ENCODE peak calls at places on chromosomes 2 and 18, in six cellular contexts. N is HepG2, F is HCT116, E is right lobe of liver, J is heart left ventricle, L is A549. S is an unnamed sample.

GRCh38 chr2:100818003-100818605 is 1.8 kb upstream of the NPAS2 start:
- ATAC-seq in N (no peak), F (peak), E (peak), J (no peak), L (no peak), S (peak)

GRCh38 chr2:225773143-225773542 is 373.6 kb downstream of the NYAP2 start:
- ATAC-seq in N (no peak), F (no peak), E (no peak), J (no peak), L (no peak), S (no peak)

GRCh38 chr2:226176298-226176984 is 623.2 kb downstream of the IRS1 start:
- ATAC-seq in N (peak), F (no peak), E (no peak), J (no peak), L (no peak), S (no peak)

GRCh38 chr2:238105506-238106338 is 5.6 kb downstream of the ESPNL start:
- ATAC-seq in N (no peak), F (peak), E (no peak), J (no peak), L (no peak), S (no peak)

GRCh38 chr2:179584760-179585159 is 276.7 kb downstream of the ZNF385B start:
- ATAC-seq in N (no peak), F (no peak), E (peak), J (no peak), L (no peak), S (no peak)

GRCh38 chr2:232027530-232027929 is 66.0 kb downstream of the DIS3L2 start:
- ATAC-seq in N (no peak), F (no peak), E (no peak), J (no peak), L (no peak), S (no peak)

GRCh38 chr2:172094319-172095145 is 8.2 kb downstream of the DLX2 start:
- ATAC-seq in N (peak), F (peak), E (peak), J (no peak), L (peak), S (no peak)

GRCh38 chr2:73851274-73851673 is 22.5 kb downstream of the STAMBP start:
- ATAC-seq in N (peak), F (peak), E (no peak), J (no peak), L (peak), S (no peak)

GRCh38 chr2:151651274-151651673 is 83.0 kb downstream of the NEB start:
- ATAC-seq in N (no peak), F (no peak), E (no peak), J (no peak), L (no peak), S (no peak)

GRCh38 chr18:56256659-56257058 is 381.7 kb downstream of the TXNL1 start:
- ATAC-seq in N (no peak), F (no peak), E (no peak), J (no peak), L (no peak), S (no peak)

GRCh38 chr2:46988733-46989481 is 73.3 kb upstream of the MCFD2 start:
- ATAC-seq in N (peak), F (no peak), E (peak), J (peak), L (no peak), S (no peak)

GRCh38 chr2:113877651-113878594 is 12.0 kb upstream of the ACTR3 start:
- ATAC-seq in N (peak), F (peak), E (peak), J (peak), L (peak), S (no peak)

GRCh38 chr2:144508162-144508765 is 11.7 kb downstream of the ZEB2 start:
- ATAC-seq in N (no peak), F (no peak), E (peak), J (no peak), L (no peak), S (no peak)

GRCh38 chr2:65136253-65136652 is 6.3 kb upstream of the RAB1A start:
- ATAC-seq in N (peak), F (no peak), E (peak), J (no peak), L (no peak), S (no peak)

GRCh38 chr2:10462178-10463083 is 14.3 kb upstream of the ODC1 start:
- ATAC-seq in N (no peak), F (peak), E (no peak), J (no peak), L (no peak), S (no peak)

GRCh38 chr2:228771306-228771705 is 499.8 kb downstream of the PID1 start:
- ATAC-seq in N (no peak), F (no peak), E (no peak), J (no peak), L (no peak), S (peak)

GRCh38 chr18:56321470-56321869 is 316.9 kb downstream of the TXNL1 start:
- ATAC-seq in N (no peak), F (no peak), E (peak), J (peak), L (no peak), S (no peak)

GRCh38 chr2:25309402-25309801 is 32.3 kb downstream of the DNMT3A start:
- ATAC-seq in N (peak), F (peak), E (peak), J (no peak), L (peak), S (no peak)

GRCh38 chr18:39742015-39742466 is 2176.4 kb upstream of the CELF4 start:
- ATAC-seq in N (no peak), F (no peak), E (no peak), J (no peak), L (no peak), S (no peak)

GRCh38 chr2:182391443-182391842 is 35.4 kb downstream of the PDE1A start:
- ATAC-seq in N (no peak), F (no peak), E (no peak), J (no peak), L (no peak), S (no peak)

GRCh38 chr18:24315170-24315569 is 82.5 kb downstream of the OSBPL1A start:
- ATAC-seq in N (no peak), F (no peak), E (no peak), J (no peak), L (no peak), S (no peak)

GRCh38 chr2:211049321-211050018 is 493.1 kb downstream of the CPS1 start:
- ATAC-seq in N (no peak), F (no peak), E (no peak), J (no peak), L (no peak), S (no peak)

GRCh38 chr2:143471550-143471949 is 342.3 kb downstream of the ARHGAP15 start:
- ATAC-seq in N (no peak), F (no peak), E (no peak), J (no peak), L (no peak), S (no peak)

GRCh38 chr2:109612991-109613921 is 510 bp downstream of the SEPTIN10 start:
- ATAC-seq in N (peak), F (peak), E (peak), J (no peak), L (peak), S (peak)

GRCh38 chr2:232488097-232488711 is 570 bp upstream of the ECEL1 start:
- ATAC-seq in N (peak), F (peak), E (no peak), J (no peak), L (peak), S (no peak)

GRCh38 chr2:43776317-43776716 is 2.5 kb downstream of the DYNC2LI1 start:
- ATAC-seq in N (no peak), F (no peak), E (no peak), J (no peak), L (no peak), S (no peak)

GRCh38 chr2:43777306-43777926 is 3.6 kb downstream of the DYNC2LI1 start:
- ATAC-seq in N (no peak), F (no peak), E (no peak), J (no peak), L (no peak), S (no peak)

GRCh38 chr2:43778233-43778632 is 4.4 kb downstream of the DYNC2LI1 start:
- ATAC-seq in N (no peak), F (no peak), E (no peak), J (no peak), L (no peak), S (no peak)

GRCh38 chr2:43774617-43775016 is 778 bp downstream of the DYNC2LI1 start:
- ATAC-seq in N (peak), F (no peak), E (peak), J (no peak), L (peak), S (no peak)

GRCh38 chr2:43773876-43774613 is at the start of gene DYNC2LI1:
- ATAC-seq in N (peak), F (peak), E (peak), J (peak), L (peak), S (peak)
- TF ChIP-seq POLR2A in N (peak), F (peak), E (no peak), J (no peak), L (peak), S (peak)

GRCh38 chr18:23142285-23142929 is 7.1 kb downstream of the CABLES1 start:
- ATAC-seq in N (peak), F (peak), E (peak), J (no peak), L (no peak), S (no peak)

GRCh38 chr18:23143871-23144270 is 8.6 kb downstream of the CABLES1 start:
- ATAC-seq in N (peak), F (peak), E (no peak), J (no peak), L (no peak), S (peak)

GRCh38 chr18:23144628-23145027 is 9.3 kb downstream of the CABLES1 start:
- ATAC-seq in N (no peak), F (no peak), E (no peak), J (no peak), L (no peak), S (no peak)

GRCh38 chr18:23141022-23141999 is 6.0 kb downstream of the CABLES1 start:
- ATAC-seq in N (peak), F (no peak), E (peak), J (no peak), L (no peak), S (no peak)

DNA sequence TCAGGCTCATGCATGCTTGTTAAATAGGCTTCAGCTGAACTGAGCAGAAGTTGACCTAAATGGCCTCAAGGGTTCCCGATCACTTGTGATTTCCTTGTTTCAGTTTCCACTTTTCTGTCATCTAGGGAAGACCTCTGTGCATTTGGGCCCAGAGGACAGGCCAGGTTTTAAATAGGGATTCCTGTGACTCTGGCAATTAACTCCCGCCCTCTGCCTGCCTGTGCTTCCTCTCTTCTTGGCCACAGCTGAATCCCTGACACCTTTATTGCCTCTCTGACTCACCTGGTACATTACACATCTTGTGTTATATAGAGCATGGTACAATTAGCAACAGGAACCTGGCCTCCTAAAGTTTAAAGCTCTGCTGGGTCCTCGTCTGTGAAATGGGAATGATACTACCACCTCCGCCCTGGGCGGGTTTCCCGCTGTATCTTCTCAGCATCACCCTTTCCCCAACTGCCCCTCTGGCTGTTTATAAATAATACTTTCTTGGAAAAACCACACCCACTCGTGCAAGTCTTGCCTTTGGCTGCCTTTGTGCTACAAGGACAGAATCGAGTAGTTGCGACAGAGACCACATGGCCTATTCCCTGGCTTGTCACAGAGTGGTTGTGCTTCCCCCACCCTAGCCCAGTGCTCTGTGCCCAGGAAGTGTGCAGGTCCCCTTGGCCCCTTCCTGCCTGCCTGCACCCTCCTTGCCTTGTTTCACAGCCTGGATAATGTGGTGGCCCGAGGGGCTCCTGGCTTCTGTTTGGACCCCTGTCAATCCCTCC is 8.0 kb downstream of the CABLES1 start:
- ATAC-seq in N (no peak), F (peak), E (peak), J (no peak), L (peak), S (peak)
- TF ChIP-seq POLR2A in N (no peak), F (no peak), E (no peak), J (no peak), L (no peak), S (no peak)

GRCh38 chr2:75527676-75528075 is 33.1 kb downstream of the EVA1A start:
- ATAC-seq in N (no peak), F (no peak), E (no peak), J (no peak), L (no peak), S (no peak)

GRCh38 chr2:75525434-75526308 is 35.1 kb downstream of the EVA1A start:
- ATAC-seq in N (no peak), F (no peak), E (no peak), J (no peak), L (no peak), S (no peak)

GRCh38 chr2:75526842-75527241 is 33.9 kb downstream of the EVA1A start:
- ATAC-seq in N (no peak), F (no peak), E (no peak), J (no peak), L (no peak), S (no peak)

GRCh38 chr2:75524276-75524911 is 36.3 kb downstream of the EVA1A start:
- ATAC-seq in N (no peak), F (no peak), E (no peak), J (no peak), L (no peak), S (no peak)

DNA sequence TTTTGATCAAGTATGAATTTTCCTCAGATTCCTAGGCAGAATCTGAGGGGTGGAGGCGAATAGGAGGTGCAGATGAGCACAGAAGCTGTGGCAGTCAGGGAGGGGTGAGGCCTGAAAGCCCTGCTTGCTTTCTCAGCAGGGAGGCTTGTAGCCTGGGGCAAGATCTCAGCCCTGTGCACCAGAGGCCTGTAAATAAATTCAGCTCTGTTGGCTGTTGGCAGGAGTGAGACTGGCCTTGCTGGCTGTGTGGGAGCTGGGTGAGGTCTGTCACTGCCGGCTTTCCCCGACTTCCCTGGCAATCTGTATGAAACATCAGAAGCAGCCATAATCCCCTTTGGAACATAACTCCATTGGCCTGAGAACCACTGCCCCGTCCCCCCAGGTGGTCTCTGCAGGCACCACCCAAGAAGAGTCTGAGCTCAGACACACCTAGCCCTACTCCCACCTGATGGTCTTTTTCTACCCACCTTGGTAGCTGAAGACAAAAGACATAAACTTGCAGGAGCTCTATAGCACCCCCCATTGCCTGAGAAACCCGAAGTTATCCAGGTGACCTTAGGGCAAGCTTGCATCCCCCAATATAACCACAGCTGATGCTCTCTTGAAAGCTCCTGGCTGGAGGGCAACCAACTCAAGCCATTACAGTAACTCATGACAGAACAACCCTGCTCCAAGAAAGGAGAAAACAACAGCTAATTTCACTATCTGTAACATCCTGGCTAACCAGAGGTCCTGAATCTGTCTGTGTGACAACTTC is 32.3 kb downstream of the EVA1A start:
- ATAC-seq in N (no peak), F (no peak), E (peak), J (no peak), L (no peak), S (no peak)
- TF ChIP-seq POLR2A in N (no peak), F (no peak), E (no peak), J (no peak), L (no peak), S (no peak)

GRCh38 chr2:173254659-173255058 is 100.0 kb upstream of the CDCA7 start:
- ATAC-seq in N (no peak), F (no peak), E (no peak), J (no peak), L (no peak), S (no peak)

GRCh38 chr2:173264152-173264551 is 90.5 kb upstream of the CDCA7 start:
- ATAC-seq in N (no peak), F (no peak), E (no peak), J (no peak), L (no peak), S (no peak)

GRCh38 chr2:173258704-173259103 is 96.0 kb upstream of the CDCA7 start:
- ATAC-seq in N (no peak), F (no peak), E (no peak), J (no peak), L (no peak), S (no peak)
- TF ChIP-seq POLR2A in N (no peak), F (no peak), E (no peak), J (no peak), L (no peak), S (no peak)

DNA sequence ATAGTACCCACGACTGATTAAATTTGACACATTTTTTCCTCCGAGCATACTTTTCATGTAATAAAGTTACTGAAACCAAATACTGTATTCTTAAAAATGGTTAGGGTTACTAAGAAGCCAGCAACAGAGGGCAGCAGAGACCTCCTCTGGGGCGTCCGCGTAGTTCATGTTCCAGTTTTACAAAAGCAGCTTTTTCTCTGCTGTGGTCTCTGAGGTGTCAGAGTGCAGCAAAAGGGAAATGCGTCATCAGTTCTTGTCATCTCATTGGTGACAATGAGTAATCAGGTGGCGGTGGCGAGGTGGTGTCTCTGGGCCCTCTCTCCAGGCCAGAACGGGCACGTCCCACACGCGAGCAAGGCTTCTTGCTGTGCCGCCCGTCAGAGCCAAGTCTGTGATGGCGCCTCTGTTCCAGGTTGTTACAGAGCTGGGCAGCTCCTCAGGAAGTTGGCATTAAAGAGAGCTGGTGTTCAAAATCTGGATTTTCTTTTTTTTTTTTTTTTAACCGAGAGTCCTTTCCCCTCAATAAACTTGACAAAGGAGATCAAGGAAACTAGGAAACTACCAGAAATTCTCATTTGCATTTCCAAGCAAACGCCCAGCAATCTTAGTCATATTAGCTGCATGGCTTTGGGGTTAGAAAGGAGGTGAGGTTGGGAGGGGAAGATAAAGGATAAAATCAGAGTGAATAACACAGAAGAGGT is 98.6 kb upstream of the BZW1 start:
- ATAC-seq in N (peak), F (peak), E (peak), J (peak), L (peak), S (peak)
- TF ChIP-seq POLR2A in N (peak), F (peak), E (peak), J (no peak), L (peak), S (peak)

DNA sequence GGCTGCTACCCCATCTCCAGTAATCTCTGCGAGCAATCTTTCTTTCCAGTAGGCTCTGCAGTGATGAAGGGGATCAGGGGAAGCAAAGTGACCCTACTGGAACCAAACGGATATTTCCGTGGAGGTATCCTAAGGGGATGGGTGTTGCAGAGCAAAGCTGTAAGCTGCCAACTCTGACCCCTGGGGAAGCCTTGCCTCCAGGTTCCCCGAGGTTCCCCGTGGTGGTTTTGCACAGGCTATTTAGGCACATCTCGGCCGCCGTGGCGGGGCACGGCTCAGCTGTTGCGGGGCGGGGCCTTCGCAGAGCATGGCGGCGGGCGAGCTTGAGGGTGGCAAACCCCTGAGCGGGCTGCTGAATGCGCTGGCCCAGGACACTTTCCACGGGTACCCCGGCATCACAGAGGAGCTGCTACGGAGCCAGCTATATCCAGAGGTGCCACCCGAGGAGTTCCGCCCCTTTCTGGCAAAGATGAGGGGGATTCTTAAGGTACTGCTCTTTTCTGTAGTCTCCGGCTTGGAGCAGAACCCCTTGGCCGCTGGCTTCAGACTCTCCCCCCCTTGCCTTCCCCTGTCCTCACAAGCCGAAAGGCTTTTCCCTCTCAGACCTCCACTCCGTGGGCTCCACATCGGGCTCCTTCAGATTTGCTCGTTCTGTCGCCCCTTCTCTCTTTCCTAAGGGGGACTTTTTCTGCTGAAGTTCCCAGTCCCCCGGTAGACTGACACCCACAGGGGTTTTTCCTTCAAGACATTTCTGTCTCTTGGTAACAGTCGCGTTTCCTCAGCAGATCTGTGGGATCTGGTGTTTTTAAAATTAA is at the start of gene COMMD1:
- ATAC-seq in N (peak), F (peak), E (peak), J (peak), L (peak), S (peak)
- TF ChIP-seq POLR2A in N (peak), F (peak), E (peak), J (no peak), L (peak), S (peak)

GRCh38 chr2:240435457-240435954 is at the start of gene GPC1:
- ATAC-seq in N (peak), F (peak), E (peak), J (peak), L (peak), S (peak)
- TF ChIP-seq POLR2A in N (no peak), F (no peak), E (peak), J (no peak), L (peak), S (peak)